ENCODE peak calls at places on chromosomes 7 and 10, in ten cellular contexts. Q, Y, T, O, D, P, I, B, U and E are unnamed samples.
A peak's percentile ranks its signal among the peaks of the same experiment; 100 is the strongest.

GRCh38 chr10:97411411-97411810 is 10.3 kb upstream of the RRP12 start:
- DNase-seq in Q (no peak), Y (no peak), T (no peak), O (no peak), D (no peak), P (no peak), I (peak; percentile 72), B (no peak), U (no peak), E (no peak)

GRCh38 chr7:158834799-158835784 is 5.8 kb upstream of the ESYT2 start:
- DNase-seq in Q (no peak), Y (no peak), T (no peak), O (no peak), D (no peak), P (no peak), I (no peak), B (no peak), U (no peak), E (no peak)

GRCh38 chr7:22569586-22570321 is 69.8 kb upstream of the STEAP1B start:
- DNase-seq in Q (no peak), Y (peak; percentile 77), T (no peak), O (no peak), D (no peak), P (no peak), I (no peak), B (no peak), U (no peak), E (no peak)

GRCh38 chr7:70352088-70352487 is 753.8 kb downstream of the AUTS2 start:
- DNase-seq in Q (no peak), Y (no peak), T (no peak), O (no peak), D (no peak), P (no peak), I (no peak), B (no peak), U (no peak), E (no peak)

GRCh38 chr7:84722086-84722485 is 464.8 kb downstream of the SEMA3D start:
- DNase-seq in Q (no peak), Y (no peak), T (no peak), O (no peak), D (no peak), P (no peak), I (peak; percentile 34), B (no peak), U (peak; percentile 7), E (no peak)

GRCh38 chr10:88804083-88804812 is 1.7 kb downstream of the LIPM start:
- DNase-seq in Q (no peak), Y (no peak), T (no peak), O (no peak), D (no peak), P (no peak), I (no peak), B (no peak), U (no peak), E (no peak)

GRCh38 chr7:118352854-118353453 is 128.4 kb downstream of the ANKRD7 start:
- DNase-seq in Q (peak; percentile 52), Y (no peak), T (no peak), O (peak; percentile 54), D (peak; percentile 16), P (peak; percentile 17), I (peak; percentile 36), B (no peak), U (no peak), E (no peak)

GRCh38 chr7:95324396-95324795 is at the start of gene PON1:
- DNase-seq in Q (no peak), Y (no peak), T (no peak), O (no peak), D (peak; percentile 35), P (no peak), I (no peak), B (no peak), U (no peak), E (no peak)

GRCh38 chr7:155381852-155382801 is 75.8 kb upstream of the EN2 start:
- DNase-seq in Q (no peak), Y (no peak), T (no peak), O (no peak), D (peak; percentile 63), P (no peak), I (no peak), B (no peak), U (no peak), E (no peak)

GRCh38 chr7:6026917-6027316 is 4.3 kb upstream of the ANKRD61 start:
- DNase-seq in Q (no peak), Y (no peak), T (no peak), O (no peak), D (no peak), P (no peak), I (no peak), B (no peak), U (no peak), E (no peak)

GRCh38 chr7:79434867-79435266 is 18.6 kb downstream of the MAGI2 start:
- DNase-seq in Q (no peak), Y (no peak), T (no peak), O (no peak), D (no peak), P (no peak), I (peak; percentile 47), B (no peak), U (no peak), E (no peak)

GRCh38 chr7:99398891-99399445 is 9.4 kb downstream of the PDAP1 start:
- DNase-seq in Q (no peak), Y (no peak), T (no peak), O (no peak), D (no peak), P (no peak), I (no peak), B (no peak), U (no peak), E (no peak)

GRCh38 chr7:28419717-28420116 is 7.4 kb downstream of the CREB5 start:
- DNase-seq in Q (no peak), Y (no peak), T (no peak), O (no peak), D (no peak), P (no peak), I (peak; percentile 92), B (peak; percentile 60), U (peak; percentile 63), E (peak; percentile 25)

GRCh38 chr7:80552304-80552703 is 40.4 kb upstream of the GNAT3 start:
- DNase-seq in Q (no peak), Y (no peak), T (no peak), O (no peak), D (no peak), P (no peak), I (peak; percentile 57), B (no peak), U (peak; percentile 19), E (no peak)

GRCh38 chr7:30976381-30976780 is 12.6 kb downstream of the GHRHR start:
- DNase-seq in Q (no peak), Y (no peak), T (no peak), O (no peak), D (peak; percentile 15), P (no peak), I (no peak), B (no peak), U (no peak), E (no peak)

GRCh38 chr10:279232-279631 is 144.0 kb downstream of the ZMYND11 start:
- DNase-seq in Q (no peak), Y (no peak), T (no peak), O (no peak), D (no peak), P (no peak), I (no peak), B (no peak), U (no peak), E (no peak)